ENCODE peak calls at places on chromosomes 5 and 9, in six cellular contexts. T is NAMALWA; H is head of caudate nucleus; F is CD4-positive, CD25-positive, alpha-beta regulatory T cell; G is AG08395; M is HTR-8/SVneo. B is an unnamed sample.

GRCh38 chr5:58381566-58381965 is 78.3 kb downstream of the PLK2 start:
- DNase-seq in T (no peak), F (no peak), G (no peak), M (no peak), H (no peak), B (no peak)

GRCh38 chr5:55601209-55601618 is 66.5 kb upstream of the PLPP1 start:
- DNase-seq in T (no peak), M (peak; percentile 56), F (no peak), G (peak; percentile 79), H (peak; percentile 72), B (no peak)

GRCh38 chr9:123041498-123041897 is 8.0 kb downstream of the GPR21 start:
- DNase-seq in G (no peak), T (no peak), M (no peak), H (no peak), F (no peak), B (no peak)

GRCh38 chr9:96061293-96061987 is 185.9 kb downstream of the ERCC6L2 start:
- DNase-seq in G (peak; percentile 61), F (peak; percentile 51), T (peak; percentile 37), M (peak; percentile 42), H (peak; percentile 57), B (peak; percentile 78)

GRCh38 chr5:173757279-173757678 is 130.9 kb upstream of the CPEB4 start:
- DNase-seq in M (no peak), T (no peak), F (no peak), H (no peak), G (no peak), B (no peak)

GRCh38 chr9:131747352-131747751 is 7.5 kb upstream of the RAPGEF1 start:
- DNase-seq in H (no peak), G (peak; percentile 49), F (peak; percentile 50), T (peak; percentile 82), M (no peak), B (peak; percentile 75)

GRCh38 chr9:78029601-78030552 is 1.7 kb downstream of the GNAQ start:
- DNase-seq in G (no peak), M (no peak), H (peak; percentile 37), F (peak; percentile 56), T (no peak), B (peak; percentile 57)

GRCh38 chr5:38650540-38651275 is 94.3 kb upstream of the LIFR start:
- DNase-seq in M (peak; percentile 51), T (no peak), F (no peak), H (no peak), G (peak; percentile 21), B (no peak)

GRCh38 chr9:110835859-110836271 is 167.3 kb downstream of the MUSK start:
- DNase-seq in T (no peak), F (no peak), G (peak; percentile 53), H (no peak), M (peak; percentile 18), B (no peak)

GRCh38 chr5:57042524-57042931 is 90.6 kb upstream of the MIER3 start:
- DNase-seq in M (no peak), G (no peak), T (no peak), H (no peak), F (no peak), B (no peak)

GRCh38 chr9:28971881-28972280 is 1398.6 kb upstream of the C9orf72 start:
- DNase-seq in H (no peak), F (no peak), T (no peak), M (no peak), G (no peak), B (no peak)

GRCh38 chr9:113376634-113377531 is at the start of gene HDHD3:
- DNase-seq in M (peak; percentile 83), T (peak; percentile 86), H (peak; percentile 79), F (peak; percentile 82), G (peak; percentile 90), B (peak; percentile 46)

B was measured in foreskin melanocyte.